ENCODE peak calls at places on chromosomes 2 and 18, in five cellular contexts. J is GM23338, K is body of pancreas, U is lower lobe of right lung, N is uterus. W is an unnamed sample. For H3K36me3, the result is how much of the 10 kb centered on the place peaks cover.

GRCh38 chr2:176063958-176064357 is 19.8 kb downstream of the EVX2 start:
- DNase-seq in U (no peak), K (no peak), N (no peak), J (no peak), W (no peak)

GRCh38 chr2:195848119-195848899 is 191.3 kb downstream of the SLC39A10 start:
- DNase-seq in U (no peak), N (no peak), J (no peak), K (no peak), W (peak)

GRCh38 chr2:39583781-39584180 is 81.9 kb upstream of the TMEM178A start:
- DNase-seq in N (no peak), U (no peak), K (no peak), J (no peak), W (no peak)

GRCh38 chr2:3667151-3667631 is 9.2 kb downstream of the ALLC start:
- DNase-seq in J (no peak), U (no peak), K (no peak), N (no peak), W (no peak)

GRCh38 chr2:10477443-10478297 is 29.5 kb upstream of the ODC1 start:
- DNase-seq in J (no peak), K (no peak), N (no peak), U (no peak), W (no peak)

GRCh38 chr18:48540329-48541025 is 1.6 kb downstream of the CTIF start:
- DNase-seq in U (peak), J (peak), N (peak), K (peak), W (peak)

GRCh38 chr2:37688771-37689468 is 17.5 kb upstream of the CDC42EP3 start:
- DNase-seq in N (peak), J (peak), U (no peak), K (no peak), W (no peak)

GRCh38 chr2:230714122-230714453 is 1.4 kb downstream of the CAB39 start:
- DNase-seq in N (no peak), J (peak), K (peak), U (no peak), W (peak)

GRCh38 chr2:23436346-23437099 is 51.5 kb downstream of the KLHL29 start:
- DNase-seq in U (no peak), N (no peak), K (no peak), J (peak), W (no peak)

GRCh38 chr2:44925561-44926087 is 15.9 kb upstream of the SIX3 start:
- DNase-seq in J (no peak), U (no peak), N (no peak), K (no peak), W (no peak)

GRCh38 chr18:51135361-51135760 is 62.1 kb downstream of the MEX3C start:
- DNase-seq in U (no peak), K (no peak), N (no peak), J (no peak), W (no peak)

GRCh38 chr2:213015387-213016165 is 135.8 kb downstream of the IKZF2 start:
- DNase-seq in U (no peak), J (no peak), K (no peak), N (no peak), W (no peak)

GRCh38 chr2:179605341-179605740 is 256.1 kb downstream of the ZNF385B start:
- DNase-seq in K (no peak), U (no peak), J (no peak), N (no peak), W (no peak)

GRCh38 chr2:20665261-20666113 is 1.5 kb upstream of the GDF7 start:
- DNase-seq in N (no peak), U (no peak), J (peak), K (no peak), W (no peak)

GRCh38 chr2:233334915-233335314 is 19.4 kb upstream of the DGKD start:
- DNase-seq in J (no peak), U (no peak), K (no peak), N (no peak), W (no peak)

GRCh38 chr2:59529738-59530137 is 1023.7 kb downstream of the BCL11A start:
- DNase-seq in K (no peak), J (no peak), N (no peak), U (no peak), W (no peak)

GRCh38 chr2:183963609-183964008 is 634.7 kb upstream of the ZNF804A start:
- DNase-seq in U (no peak), K (no peak), J (no peak), N (no peak), W (no peak)

GRCh38 chr2:71586471-71586870 is 133.1 kb downstream of the DYSF start:
- DNase-seq in U (no peak), N (no peak), J (no peak), K (no peak), W (no peak)

GRCh38 chr2:85902496-85902895 is 13.7 kb upstream of the ST3GAL5 start:
- DNase-seq in U (no peak), N (no peak), K (no peak), J (no peak), W (no peak)

GRCh38 chr2:133324150-133324561 is 244.1 kb downstream of the NCKAP5 start:
- DNase-seq in N (no peak), J (peak), U (no peak), K (no peak), W (no peak)

GRCh38 chr18:50947899-50948298 is 19.9 kb upstream of the ELAC1 start:
- DNase-seq in N (no peak), J (no peak), U (no peak), K (no peak), W (peak)

GRCh38 chr2:103361712-103362111 is 599.9 kb downstream of the TMEM182 start:
- DNase-seq in K (no peak), J (peak), N (no peak), U (no peak), W (no peak)

GRCh38 chr2:12488365-12488972 is 228.3 kb upstream of the TRIB2 start:
- DNase-seq in K (no peak), U (no peak), J (no peak), N (no peak), W (no peak)

GRCh38 chr2:96768083-96768561 is 7.4 kb downstream of the CNNM4 start:
- DNase-seq in K (no peak), J (no peak), U (no peak), N (no peak), W (no peak)

GRCh38 chr2:6922201-6922656 is 5.0 kb downstream of the RNF144A start:
- DNase-seq in K (peak), U (no peak), N (no peak), J (peak), W (no peak)

GRCh38 chr2:102000813-102001766 is 9.3 kb downstream of the IL1R2 start:
- DNase-seq in K (no peak), U (no peak), J (no peak), N (no peak), W (no peak)

GRCh38 chr2:62597323-62597722 is 91.3 kb upstream of the TMEM17 start:
- DNase-seq in N (no peak), K (no peak), J (no peak), U (no peak), W (no peak)

GRCh38 chr18:74513149-74513882 is 17.2 kb downstream of the CNDP2 start:
- DNase-seq in K (no peak), J (no peak), N (no peak), U (no peak), W (no peak)
- H3K36me3 ChIP-seq in K (under half), J (under half), N (under half), U (half or more), W (under half)

DNA sequence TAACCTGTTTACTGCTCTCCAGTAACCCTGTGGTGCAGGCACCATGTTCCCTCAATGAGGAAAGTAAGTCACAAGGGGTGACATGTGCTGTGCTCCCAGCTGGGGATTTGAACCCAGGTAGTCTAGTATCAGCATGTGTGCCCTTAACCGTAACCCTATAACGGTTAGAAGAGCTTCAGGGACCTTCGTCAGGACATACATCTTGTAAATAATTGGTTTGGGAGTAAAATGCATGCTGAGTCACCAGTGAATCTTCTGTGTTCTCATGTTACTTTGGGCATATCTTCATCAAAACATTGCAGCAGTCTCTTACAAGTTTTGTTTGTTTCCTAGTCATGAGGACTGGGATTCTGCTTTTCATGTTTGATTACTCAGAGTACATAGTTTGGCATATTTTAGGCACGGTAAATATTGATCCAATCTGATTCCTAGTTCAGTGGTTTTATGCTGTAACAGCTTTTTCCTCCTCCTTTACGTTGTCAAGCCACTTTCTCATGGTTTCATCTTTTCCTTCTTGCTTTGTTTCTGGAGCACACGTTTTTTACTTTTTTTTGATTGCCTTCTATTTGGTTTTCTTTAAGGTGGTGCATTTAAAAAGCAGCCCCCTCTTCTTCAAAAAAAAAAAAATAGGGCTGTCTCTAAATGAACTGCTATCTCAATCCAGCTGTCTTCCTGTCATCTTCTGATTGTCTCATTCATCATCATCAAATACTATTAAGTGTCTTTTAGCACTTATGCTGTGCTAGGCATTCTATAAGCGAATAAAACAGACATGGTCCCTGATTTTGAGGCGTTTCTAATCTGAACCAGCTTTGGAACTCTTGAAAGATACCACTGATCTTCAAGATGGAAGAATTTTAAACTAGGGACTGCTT is 50.4 kb downstream of the CLIP4 start:
- DNase-seq in U (no peak), K (no peak), N (no peak), J (no peak), W (peak)
- H3K27ac ChIP-seq in U (no peak), K (no peak), N (no peak), J (no peak), W (peak)

GRCh38 chr2:128386066-128386465 is 67.4 kb upstream of the HS6ST1 start:
- DNase-seq in J (no peak), K (no peak), U (peak), N (no peak), W (no peak)
- H3K36me3 ChIP-seq in J (under half), K (under half), U (under half), N (under half), W (under half)

GRCh38 chr18:25164211-25164836 is 187.6 kb downstream of the ZNF521 start:
- DNase-seq in K (no peak), J (no peak), U (no peak), N (no peak), W (no peak)
- H3K27ac ChIP-seq in K (no peak), J (no peak), U (no peak), N (peak), W (no peak)

GRCh38 chr18:2687390-2688001 is 32.0 kb downstream of the SMCHD1 start:
- DNase-seq in U (no peak), K (no peak), J (no peak), N (no peak), W (no peak)

GRCh38 chr18:2681993-2682603 is 26.6 kb downstream of the SMCHD1 start:
- DNase-seq in U (no peak), N (no peak), K (no peak), J (no peak), W (no peak)

GRCh38 chr18:2683055-2683454 is 27.5 kb downstream of the SMCHD1 start:
- DNase-seq in K (no peak), J (no peak), U (no peak), N (no peak), W (no peak)

GRCh38 chr18:2686349-2686968 is 30.9 kb downstream of the SMCHD1 start:
- DNase-seq in N (no peak), J (no peak), K (no peak), U (no peak), W (peak)
- H3K36me3 ChIP-seq in N (under half), J (under half), K (under half), U (under half), W (half or more)

GRCh38 chr2:238865015-238865719 is 17.3 kb downstream of the TWIST2 start:
- DNase-seq in N (no peak), U (no peak), K (no peak), J (no peak), W (no peak)
- H3K27ac ChIP-seq in N (peak), U (peak), K (no peak), J (no peak), W (no peak)